ENCODE peak calls at places on chromosomes 2 and 18, in four cellular contexts. One of them, this sample, is unnamed.

GRCh38 chr18:79900610-79901570 is 50.6 kb downstream of the SLC66A2 start:
- DNase-seq in AG10803: no peak
- DNase-seq in T-helper 9 cell: no peak
- DNase-seq in fibroblast of pulmonary artery: no peak
- DNase-seq in this sample: no peak

GRCh38 chr2:151437630-151438029 is 27.9 kb downstream of the RIF1 start:
- DNase-seq in fibroblast of pulmonary artery: peak
- DNase-seq in T-helper 9 cell: no peak
- DNase-seq in AG10803: peak
- DNase-seq in this sample: no peak

GRCh38 chr2:115071534-115071933 is 629.1 kb downstream of the DPP10 start:
- DNase-seq in fibroblast of pulmonary artery: no peak
- DNase-seq in AG10803: no peak
- DNase-seq in T-helper 9 cell: no peak
- DNase-seq in this sample: no peak

GRCh38 chr2:69082430-69082997 is 69.5 kb downstream of the ANTXR1 start:
- DNase-seq in AG10803: peak
- DNase-seq in T-helper 9 cell: no peak
- DNase-seq in fibroblast of pulmonary artery: peak
- DNase-seq in this sample: no peak

GRCh38 chr2:161134547-161135518 is 25.4 kb upstream of the TANK start:
- DNase-seq in fibroblast of pulmonary artery: peak
- DNase-seq in AG10803: peak
- DNase-seq in T-helper 9 cell: no peak
- DNase-seq in this sample: no peak

GRCh38 chr2:111118455-111119003 is 2.2 kb upstream of the BCL2L11 start:
- DNase-seq in fibroblast of pulmonary artery: no peak
- DNase-seq in T-helper 9 cell: no peak
- DNase-seq in AG10803: no peak
- DNase-seq in this sample: no peak

GRCh38 chr2:233387667-233388528 is 33.6 kb downstream of the DGKD start:
- DNase-seq in AG10803: peak
- DNase-seq in T-helper 9 cell: no peak
- DNase-seq in fibroblast of pulmonary artery: peak
- DNase-seq in this sample: no peak

GRCh38 chr18:58538604-58539386 is 90.1 kb downstream of the ALPK2 start:
- DNase-seq in T-helper 9 cell: no peak
- DNase-seq in fibroblast of pulmonary artery: peak
- DNase-seq in AG10803: no peak
- DNase-seq in this sample: no peak

GRCh38 chr2:11768940-11769339 is 22.5 kb downstream of the LPIN1 start:
- DNase-seq in T-helper 9 cell: no peak
- DNase-seq in AG10803: no peak
- DNase-seq in fibroblast of pulmonary artery: peak
- DNase-seq in this sample: no peak